ENCODE peak calls at places on chromosome 20, in four cellular contexts. One of them, this sample, is unnamed.
A peak's percentile ranks its signal among the peaks of the same experiment; 100 is the strongest.

GRCh38 chr20:5463007-5463686 is 146.4 kb upstream of the PROKR2 start:
- DNase-seq in Peyer's patch: no peak
- DNase-seq in GM12878: no peak
- DNase-seq in CD8-positive, alpha-beta T cell: no peak
- DNase-seq in this sample: no peak

GRCh38 chr20:59948828-59949720 is 8.9 kb downstream of the FAM217B start:
- DNase-seq in Peyer's patch: no peak
- DNase-seq in GM12878: no peak
- DNase-seq in CD8-positive, alpha-beta T cell: no peak
- DNase-seq in this sample: no peak

GRCh38 chr20:25256226-25256859 is 8.5 kb downstream of the PYGB start:
- DNase-seq in Peyer's patch: no peak
- DNase-seq in GM12878: no peak
- DNase-seq in CD8-positive, alpha-beta T cell: no peak
- DNase-seq in this sample: no peak

GRCh38 chr20:4571759-4572531 is 149.8 kb upstream of the PRND start:
- DNase-seq in Peyer's patch: no peak
- DNase-seq in GM12878: no peak
- DNase-seq in CD8-positive, alpha-beta T cell: no peak
- DNase-seq in this sample: no peak

GRCh38 chr20:41407617-41408016 is 41.0 kb upstream of the EMILIN3 start:
- DNase-seq in Peyer's patch: no peak
- DNase-seq in GM12878: no peak
- DNase-seq in CD8-positive, alpha-beta T cell: no peak
- DNase-seq in this sample: no peak

GRCh38 chr20:49582413-49583334 is 14.7 kb upstream of the PTGIS start:
- DNase-seq in Peyer's patch: no peak
- DNase-seq in GM12878: no peak
- DNase-seq in CD8-positive, alpha-beta T cell: no peak
- DNase-seq in this sample: no peak

GRCh38 chr20:49635171-49635570 is 67.2 kb upstream of the PTGIS start:
- DNase-seq in Peyer's patch: no peak
- DNase-seq in GM12878: no peak
- DNase-seq in CD8-positive, alpha-beta T cell: no peak
- DNase-seq in this sample: no peak

GRCh38 chr20:40532103-40532502 is 156.9 kb downstream of the MAFB start:
- DNase-seq in Peyer's patch: no peak
- DNase-seq in GM12878: no peak
- DNase-seq in CD8-positive, alpha-beta T cell: no peak
- DNase-seq in this sample: no peak

GRCh38 chr20:20267685-20268429 is 100.0 kb upstream of the INSM1 start:
- DNase-seq in Peyer's patch: no peak
- DNase-seq in GM12878: no peak
- DNase-seq in CD8-positive, alpha-beta T cell: no peak
- DNase-seq in this sample: no peak

GRCh38 chr20:17155401-17155800 is 71.4 kb upstream of the PCSK2 start:
- DNase-seq in Peyer's patch: no peak
- DNase-seq in GM12878: no peak
- DNase-seq in CD8-positive, alpha-beta T cell: no peak
- DNase-seq in this sample: no peak

GRCh38 chr20:38001981-38002380 is 31.3 kb downstream of the TTI1 start:
- DNase-seq in Peyer's patch: no peak
- DNase-seq in GM12878: no peak
- DNase-seq in CD8-positive, alpha-beta T cell: no peak
- DNase-seq in this sample: no peak

GRCh38 chr20:63767886-63768285 is 28.3 kb downstream of the SLC2A4RG start:
- DNase-seq in Peyer's patch: no peak
- DNase-seq in GM12878: no peak
- DNase-seq in CD8-positive, alpha-beta T cell: no peak
- DNase-seq in this sample: no peak

GRCh38 chr20:45254867-45255266 is 503 bp upstream of the SLPI start:
- DNase-seq in Peyer's patch: no peak
- DNase-seq in GM12878: no peak
- DNase-seq in CD8-positive, alpha-beta T cell: no peak
- DNase-seq in this sample: no peak

GRCh38 chr20:51886891-51887608 is 84.7 kb upstream of the SALL4 start:
- DNase-seq in Peyer's patch: no peak
- DNase-seq in GM12878: no peak
- DNase-seq in CD8-positive, alpha-beta T cell: no peak
- DNase-seq in this sample: no peak

GRCh38 chr20:653110-653589 is at the start of gene SRXN1:
- DNase-seq in Peyer's patch: peak; percentile 83
- DNase-seq in GM12878: peak; percentile 30
- DNase-seq in CD8-positive, alpha-beta T cell: peak; percentile 75
- DNase-seq in this sample: peak; percentile 70

GRCh38 chr20:37231970-37232620 is 29.5 kb downstream of the GHRH start:
- DNase-seq in Peyer's patch: no peak
- DNase-seq in GM12878: no peak
- DNase-seq in CD8-positive, alpha-beta T cell: no peak
- DNase-seq in this sample: no peak

GRCh38 chr20:51402201-51402600 is 140.3 kb downstream of the NFATC2 start:
- DNase-seq in Peyer's patch: peak; percentile 84
- DNase-seq in GM12878: no peak
- DNase-seq in CD8-positive, alpha-beta T cell: peak; percentile 49
- DNase-seq in this sample: peak; percentile 82

GRCh38 chr20:59776626-59777320 is 156.7 kb downstream of the SYCP2 start:
- DNase-seq in Peyer's patch: no peak
- DNase-seq in GM12878: no peak
- DNase-seq in CD8-positive, alpha-beta T cell: no peak
- DNase-seq in this sample: no peak

GRCh38 chr20:25207960-25208534 is 12.5 kb downstream of the ENTPD6 start:
- DNase-seq in Peyer's patch: no peak
- DNase-seq in GM12878: no peak
- DNase-seq in CD8-positive, alpha-beta T cell: no peak
- DNase-seq in this sample: no peak

GRCh38 chr20:62726716-62727583 is 18.3 kb downstream of the NTSR1 start:
- DNase-seq in Peyer's patch: no peak
- DNase-seq in GM12878: no peak
- DNase-seq in CD8-positive, alpha-beta T cell: no peak
- DNase-seq in this sample: no peak

GRCh38 chr20:62409935-62410741 is 3.1 kb upstream of the CABLES2 start:
- DNase-seq in Peyer's patch: peak; percentile 52
- DNase-seq in GM12878: no peak
- DNase-seq in CD8-positive, alpha-beta T cell: peak; percentile 14
- DNase-seq in this sample: no peak

GRCh38 chr20:20365593-20365992 is 2.3 kb upstream of the INSM1 start:
- DNase-seq in Peyer's patch: no peak
- DNase-seq in GM12878: no peak
- DNase-seq in CD8-positive, alpha-beta T cell: no peak
- DNase-seq in this sample: no peak

GRCh38 chr20:58981564-58982364 is 708 bp downstream of the NELFCD start:
- DNase-seq in Peyer's patch: peak; percentile 17
- DNase-seq in GM12878: no peak
- DNase-seq in CD8-positive, alpha-beta T cell: no peak
- DNase-seq in this sample: no peak

GRCh38 chr20:38260378-38261053 is at the start of gene KIAA1755:
- DNase-seq in Peyer's patch: no peak
- DNase-seq in GM12878: no peak
- DNase-seq in CD8-positive, alpha-beta T cell: no peak
- DNase-seq in this sample: no peak

GRCh38 chr20:47558699-47559098 is 57.0 kb downstream of the NCOA3 start:
- DNase-seq in Peyer's patch: no peak
- DNase-seq in GM12878: no peak
- DNase-seq in CD8-positive, alpha-beta T cell: no peak
- DNase-seq in this sample: no peak
- H3K4me1 ChIP-seq in Peyer's patch: no peaks in the 10 kb centered on the region
- H3K4me1 ChIP-seq in GM12878: peaks cover 19% of the 10 kb centered on the region
- H3K4me1 ChIP-seq in CD8-positive, alpha-beta T cell: peaks cover 40% of the 10 kb centered on the region
- H3K4me1 ChIP-seq in this sample: peaks cover 46% of the 10 kb centered on the region

GRCh38 chr20:2132461-2132901 is 30.9 kb downstream of the STK35 start:
- DNase-seq in Peyer's patch: no peak
- DNase-seq in GM12878: no peak
- DNase-seq in CD8-positive, alpha-beta T cell: no peak
- DNase-seq in this sample: no peak
- H3K4me1 ChIP-seq in Peyer's patch: no peaks in the 10 kb centered on the region
- H3K4me1 ChIP-seq in GM12878: no peaks in the 10 kb centered on the region
- H3K4me1 ChIP-seq in CD8-positive, alpha-beta T cell: peaks cover 4% of the 10 kb centered on the region
- H3K4me1 ChIP-seq in this sample: peaks cover 5% of the 10 kb centered on the region

GRCh38 chr20:57773059-57773815 is 63.4 kb upstream of the PMEPA1 start:
- DNase-seq in Peyer's patch: no peak
- DNase-seq in GM12878: no peak
- DNase-seq in CD8-positive, alpha-beta T cell: no peak
- DNase-seq in this sample: no peak
- H3K4me1 ChIP-seq in Peyer's patch: no peaks in the 10 kb centered on the region
- H3K4me1 ChIP-seq in GM12878: no peaks in the 10 kb centered on the region
- H3K4me1 ChIP-seq in CD8-positive, alpha-beta T cell: no peaks in the 10 kb centered on the region
- H3K4me1 ChIP-seq in this sample: no peaks in the 10 kb centered on the region

GRCh38 chr20:35776513-35777101 is 4.8 kb downstream of the PHF20 start:
- DNase-seq in Peyer's patch: peak; percentile 25
- DNase-seq in GM12878: no peak
- DNase-seq in CD8-positive, alpha-beta T cell: no peak
- DNase-seq in this sample: no peak
- H3K4me1 ChIP-seq in Peyer's patch: no peaks in the 10 kb centered on the region
- H3K4me1 ChIP-seq in GM12878: peaks cover 4% of the 10 kb centered on the region
- H3K4me1 ChIP-seq in CD8-positive, alpha-beta T cell: peaks cover 52% of the 10 kb centered on the region
- H3K4me1 ChIP-seq in this sample: peaks cover 54% of the 10 kb centered on the region